ENCODE peak calls at places on chromosomes 5 and 9, in ten cellular contexts. T is gastrocnemius medialis, S is HCT116, G is IMR-90, V is spleen, D is A549, O is testis, W is HepG2, Q is breast epithelium, A is transverse colon. L is an unnamed sample.

GRCh38 chr5:36334315-36334714 is 32.6 kb upstream of the RANBP3L start:
- DNase-seq in T (no peak), S (no peak), G (no peak), V (no peak), D (no peak), O (no peak), W (no peak), Q (no peak), A (no peak), L (no peak)

GRCh38 chr9:124774131-124774978 is 2.6 kb upstream of the OLFML2A start:
- DNase-seq in T (peak; percentile 79), S (peak; percentile 73), G (peak; percentile 73), V (peak; percentile 93), D (peak; percentile 88), O (peak; percentile 92), W (peak; percentile 61), Q (peak; percentile 79), A (peak; percentile 89), L (peak; percentile 90)

GRCh38 chr5:173208296-173208695 is 26.7 kb downstream of the NKX2-5 start:
- DNase-seq in T (no peak), S (no peak), G (no peak), V (peak; percentile 45), D (no peak), O (no peak), W (no peak), Q (no peak), A (no peak), L (no peak)

GRCh38 chr9:119284587-119285337 is 84.5 kb downstream of the BRINP1 start:
- DNase-seq in T (no peak), S (no peak), G (no peak), V (no peak), D (no peak), O (no peak), W (no peak), Q (no peak), A (no peak), L (no peak)

GRCh38 chr5:143008809-143009521 is 238.8 kb downstream of the ARHGAP26 start:
- DNase-seq in T (no peak), S (peak; percentile 79), G (peak; percentile 100), V (no peak), D (no peak), O (peak; percentile 30), W (no peak), Q (no peak), A (peak; percentile 46), L (peak; percentile 57)

GRCh38 chr5:26610581-26610980 is 427.8 kb downstream of the CDH9 start:
- DNase-seq in T (no peak), S (no peak), G (no peak), V (no peak), D (no peak), O (no peak), W (no peak), Q (no peak), A (no peak), L (no peak)

GRCh38 chr9:96038914-96039313 is 163.4 kb downstream of the ERCC6L2 start:
- DNase-seq in T (no peak), S (no peak), G (no peak), V (no peak), D (no peak), O (no peak), W (no peak), Q (no peak), A (no peak), L (no peak)

GRCh38 chr5:155082401-155082800 is 68.8 kb downstream of the KIF4B start:
- DNase-seq in T (no peak), S (peak; percentile 28), G (peak; percentile 84), V (no peak), D (peak; percentile 21), O (no peak), W (no peak), Q (no peak), A (no peak), L (no peak)

GRCh38 chr5:144169904-144170275 is 569 bp downstream of the YIPF5 start:
- DNase-seq in T (no peak), S (no peak), G (no peak), V (no peak), D (no peak), O (no peak), W (no peak), Q (no peak), A (no peak), L (no peak)

GRCh38 chr9:116137581-116137980 is 16.0 kb upstream of the PAPPA start:
- DNase-seq in T (no peak), S (no peak), G (no peak), V (no peak), D (no peak), O (no peak), W (no peak), Q (no peak), A (no peak), L (no peak)

GRCh38 chr9:133089271-133089671 is 27.5 kb downstream of the CEL start:
- DNase-seq in T (no peak), S (no peak), G (no peak), V (no peak), D (no peak), O (no peak), W (no peak), Q (no peak), A (no peak), L (peak; percentile 83)

GRCh38 chr5:127440831-127441230 is 76.6 kb upstream of the PRRC1 start:
- DNase-seq in T (no peak), S (no peak), G (no peak), V (no peak), D (no peak), O (no peak), W (no peak), Q (no peak), A (no peak), L (no peak)

GRCh38 chr5:124839371-124839998 is 93.0 kb upstream of the ZNF608 start:
- DNase-seq in T (no peak), S (no peak), G (no peak), V (no peak), D (no peak), O (no peak), W (no peak), Q (no peak), A (no peak), L (no peak)

GRCh38 chr9:68690088-68690487 is 15.0 kb upstream of the PIP5K1B start:
- DNase-seq in T (peak; percentile 32), S (no peak), G (no peak), V (no peak), D (no peak), O (peak; percentile 79), W (no peak), Q (no peak), A (no peak), L (peak; percentile 66)

GRCh38 chr5:154405078-154405792 is 40.6 kb upstream of the SAP30L start:
- DNase-seq in T (peak; percentile 62), S (peak; percentile 40), G (peak; percentile 68), V (peak; percentile 95), D (peak; percentile 93), O (peak; percentile 89), W (peak; percentile 59), Q (peak; percentile 79), A (peak; percentile 83), L (peak; percentile 76)

GRCh38 chr5:32279223-32279622 is 33.5 kb downstream of the MTMR12 start:
- DNase-seq in T (no peak), S (no peak), G (no peak), V (no peak), D (no peak), O (no peak), W (no peak), Q (no peak), A (no peak), L (no peak)

GRCh38 chr5:32282633-32283032 is 30.1 kb downstream of the MTMR12 start:
- DNase-seq in T (no peak), S (no peak), G (no peak), V (no peak), D (no peak), O (no peak), W (no peak), Q (no peak), A (no peak), L (no peak)

GRCh38 chr5:32279786-32280185 is 33.0 kb downstream of the MTMR12 start:
- DNase-seq in T (no peak), S (no peak), G (no peak), V (no peak), D (no peak), O (no peak), W (no peak), Q (no peak), A (no peak), L (no peak)

GRCh38 chr5:32278403-32278802 is 34.3 kb downstream of the MTMR12 start:
- DNase-seq in T (no peak), S (no peak), G (peak; percentile 82), V (no peak), D (no peak), O (no peak), W (no peak), Q (no peak), A (no peak), L (no peak)

GRCh38 chr5:32280656-32281081 is 32.1 kb downstream of the MTMR12 start:
- DNase-seq in T (no peak), S (no peak), G (no peak), V (no peak), D (no peak), O (no peak), W (no peak), Q (no peak), A (no peak), L (no peak)
- TF ChIP-seq POLR2A in T (no peak), S (no peak), G (no peak), V (no peak), D (no peak), O (no peak), W (no peak), Q (no peak), A (no peak), L (no peak)

DNA sequence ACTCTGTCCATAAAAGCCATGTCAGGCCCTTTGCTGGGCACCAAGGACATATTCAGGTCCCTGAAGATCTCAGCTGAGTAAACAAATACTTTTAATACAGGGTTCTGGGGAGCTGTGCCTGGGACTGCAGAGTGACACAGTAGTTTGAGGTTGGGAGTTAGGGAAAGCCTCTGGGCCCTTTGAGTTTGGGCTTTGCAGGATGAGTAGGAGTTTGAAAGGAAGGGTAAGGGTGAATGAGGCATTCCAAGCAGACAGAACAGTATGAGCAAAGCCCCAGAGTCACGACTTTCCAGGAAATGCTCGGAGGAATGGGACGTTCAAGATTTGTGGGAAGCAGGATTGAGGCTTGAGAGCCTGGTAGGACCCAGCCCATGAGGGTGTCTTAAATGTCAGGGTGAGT is 13.3 kb downstream of the CRB2 start:
- DNase-seq in T (no peak), S (no peak), G (no peak), V (no peak), D (no peak), O (no peak), W (no peak), Q (no peak), A (no peak), L (no peak)
- TF ChIP-seq POLR2A in T (no peak), S (no peak), G (no peak), V (no peak), D (no peak), O (no peak), W (no peak), Q (no peak), A (no peak), L (no peak)

GRCh38 chr9:70412678-70413426 is 1.6 kb downstream of the KLF9 start:
- DNase-seq in T (peak; percentile 90), S (no peak), G (peak; percentile 79), V (peak; percentile 93), D (peak; percentile 53), O (peak; percentile 74), W (peak; percentile 37), Q (peak; percentile 92), A (peak; percentile 83), L (peak; percentile 92)
- TF ChIP-seq POLR2A in T (no peak), S (no peak), G (peak; percentile 76), V (peak; percentile 29), D (no peak), O (no peak), W (peak; percentile 63), Q (peak; percentile 36), A (peak; percentile 82), L (no peak)

GRCh38 chr9:70411930-70412677 is 2.4 kb downstream of the KLF9 start:
- DNase-seq in T (peak; percentile 88), S (peak; percentile 27), G (peak; percentile 71), V (peak; percentile 92), D (no peak), O (peak; percentile 78), W (peak; percentile 81), Q (peak; percentile 62), A (peak; percentile 88), L (peak; percentile 86)
- TF ChIP-seq POLR2A in T (no peak), S (no peak), G (peak; percentile 11), V (peak; percentile 30), D (no peak), O (peak; percentile 30), W (peak; percentile 78), Q (no peak), A (peak; percentile 93), L (no peak)

L was measured in body of pancreas.